ENCODE peak calls at places on chromosomes 11 and 22, in ten cellular contexts. K is hepatocyte, C is BE2C, S is adrenal gland, Y is fibroblast of the aortic adventitia, U is cardiac fibroblast, V is BJ, G is GM12865, R is fibroblast of lung, E is colonic mucosa. H is an unnamed sample.

GRCh38 chr11:128586689-128587088 is 669 bp downstream of the ETS1 start:
- DNase-seq in C (no peak), S (no peak), R (no peak), V (no peak), G (no peak), U (no peak), E (no peak), K (no peak), Y (no peak), H (no peak)

GRCh38 chr22:48943567-48944432 is 883.9 kb downstream of the BRD1 start:
- DNase-seq in U (no peak), G (no peak), K (peak; percentile 80), Y (no peak), E (peak; percentile 20), C (no peak), S (peak; percentile 8), V (no peak), R (no peak), H (no peak)

GRCh38 chr11:6656936-6657335 is 1.3 kb upstream of the DCHS1 start:
- DNase-seq in K (no peak), R (no peak), C (no peak), G (no peak), V (no peak), Y (no peak), E (no peak), U (no peak), S (no peak), H (no peak)

GRCh38 chr11:47688101-47688500 is 27.1 kb downstream of the AGBL2 start:
- DNase-seq in E (no peak), U (no peak), Y (no peak), R (no peak), G (no peak), V (no peak), S (no peak), C (no peak), K (no peak), H (no peak)

GRCh38 chr11:125312391-125312790 is 147.8 kb downstream of the PKNOX2 start:
- DNase-seq in E (no peak), R (no peak), S (no peak), V (no peak), C (no peak), U (no peak), G (no peak), K (no peak), Y (no peak), H (no peak)

GRCh38 chr11:70882716-70883085 is 369.7 kb downstream of the SHANK2 start:
- DNase-seq in S (no peak), E (no peak), C (no peak), Y (no peak), K (no peak), G (no peak), U (no peak), R (no peak), V (no peak), H (no peak)

GRCh38 chr11:68872216-68873003 is 30.7 kb upstream of the CPT1A start:
- DNase-seq in G (no peak), C (no peak), R (peak; percentile 37), Y (peak; percentile 60), V (peak; percentile 26), E (no peak), U (peak; percentile 18), S (no peak), K (no peak), H (no peak)

GRCh38 chr11:1943576-1943975 is 3.6 kb upstream of the MRPL23 start:
- DNase-seq in G (no peak), E (no peak), R (no peak), S (no peak), Y (no peak), V (no peak), C (peak; percentile 4), K (no peak), U (no peak), H (no peak)

GRCh38 chr11:126352163-126352562 is 3.3 kb upstream of the ST3GAL4 start:
- DNase-seq in V (no peak), R (no peak), U (no peak), Y (no peak), E (no peak), G (no peak), S (no peak), C (no peak), K (no peak), H (no peak)

GRCh38 chr11:77547863-77548551 is 41.7 kb upstream of the AQP11 start:
- DNase-seq in S (peak; percentile 59), G (peak; percentile 76), U (peak; percentile 81), K (peak; percentile 87), E (peak; percentile 65), Y (peak; percentile 86), C (peak; percentile 59), R (peak; percentile 60), V (no peak), H (peak; percentile 50)

GRCh38 chr22:39901519-39902146 is 749 bp downstream of the GRAP2 start:
- DNase-seq in S (no peak), K (no peak), U (no peak), Y (no peak), G (no peak), R (no peak), E (no peak), C (no peak), V (no peak), H (no peak)

GRCh38 chr11:44699497-44699896 is 27.3 kb upstream of the TSPAN18 start:
- DNase-seq in S (no peak), Y (no peak), G (no peak), U (no peak), R (no peak), E (no peak), C (no peak), K (no peak), V (no peak), H (no peak)

GRCh38 chr11:128610765-128611617 is 23.6 kb upstream of the ETS1 start:
- DNase-seq in E (no peak), U (no peak), K (no peak), S (no peak), R (no peak), Y (no peak), C (no peak), V (no peak), G (peak; percentile 96), H (no peak)

GRCh38 chr11:67436459-67437081 is 912 bp downstream of the PTPRCAP start:
- DNase-seq in U (peak; percentile 14), Y (no peak), E (no peak), V (no peak), K (no peak), G (peak; percentile 93), R (peak; percentile 12), C (peak; percentile 57), S (no peak), H (no peak)

DNA sequence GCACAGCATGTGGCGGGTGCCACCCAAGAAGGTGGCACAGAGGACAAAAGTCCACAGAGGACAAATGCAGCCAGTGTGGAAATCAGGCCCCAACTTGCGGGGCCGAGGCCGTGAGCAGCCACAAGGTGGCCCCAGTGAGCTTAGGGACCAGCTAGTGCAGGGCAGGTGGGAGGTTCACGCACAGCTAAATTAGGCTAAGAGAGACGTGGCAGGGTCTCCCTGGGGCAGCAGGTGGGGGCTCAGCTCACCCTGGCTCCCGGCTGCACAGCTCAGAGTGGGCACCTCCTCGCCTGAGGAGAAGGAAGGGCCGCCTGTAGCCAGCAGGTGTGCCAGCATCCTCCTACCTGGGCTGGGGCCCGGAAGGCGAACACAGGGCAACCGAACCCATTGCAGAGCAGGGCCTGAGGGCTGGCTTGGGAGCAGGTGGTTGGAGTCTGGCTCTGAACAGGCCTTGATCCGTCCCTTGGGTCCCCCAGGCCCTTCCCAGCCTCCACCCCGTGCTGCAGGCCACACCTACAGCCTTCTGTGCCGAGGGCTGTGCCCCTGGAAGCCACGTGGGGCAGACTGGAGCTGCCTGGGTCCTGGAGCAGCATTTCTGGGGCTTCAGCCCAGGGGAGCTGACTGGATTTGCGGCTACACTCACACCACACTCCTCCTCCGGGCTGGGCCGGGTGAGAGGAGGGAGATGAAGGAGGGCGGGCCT is 26.1 kb upstream of the CELSR1 start:
- DNase-seq in K (peak; percentile 81), Y (peak; percentile 49), C (peak; percentile 98), U (peak; percentile 66), V (no peak), G (peak; percentile 81), E (peak; percentile 92), S (peak; percentile 84), R (peak; percentile 30), H (no peak)
- H3K4me3 ChIP-seq in K (no peak overlapping the region), Y (no peak overlapping the region), C (peak overlapping the region; percentile 5), U (no peak overlapping the region), V (no peak overlapping the region), G (no peak overlapping the region), E (peak overlapping the region; percentile 8), S (no peak overlapping the region), R (no peak overlapping the region), H (no peak overlapping the region)

GRCh38 chr11:29024386-29024785 is 916.2 kb downstream of the METTL15 start:
- DNase-seq in R (peak; percentile 56), Y (no peak), V (no peak), U (no peak), S (no peak), C (no peak), G (no peak), K (no peak), E (no peak), H (no peak)

GRCh38 chr11:29018631-29019030 is 910.4 kb downstream of the METTL15 start:
- DNase-seq in Y (peak; percentile 91), U (peak; percentile 92), C (no peak), S (no peak), V (peak; percentile 57), E (no peak), G (no peak), K (no peak), R (peak; percentile 96), H (peak; percentile 74)

GRCh38 chr11:29022676-29023075 is 914.5 kb downstream of the METTL15 start:
- DNase-seq in U (no peak), C (no peak), V (no peak), K (no peak), Y (peak; percentile 22), S (no peak), G (no peak), E (no peak), R (peak; percentile 54), H (no peak)

GRCh38 chr11:29017941-29018340 is 909.8 kb downstream of the METTL15 start:
- DNase-seq in S (no peak), G (no peak), K (no peak), U (no peak), C (no peak), E (no peak), Y (no peak), V (no peak), R (no peak), H (no peak)

GRCh38 chr11:29019960-29020683 is 911.9 kb downstream of the METTL15 start:
- DNase-seq in V (no peak), U (peak; percentile 61), C (peak; percentile 16), K (peak; percentile 28), E (no peak), S (no peak), Y (peak; percentile 58), R (peak; percentile 57), G (no peak), H (no peak)
- TF ChIP-seq CTCF in V (peak; percentile 50), U (peak; percentile 68), C (peak; percentile 60), K (peak; percentile 44), E (no peak), S (no peak), Y (peak; percentile 49), R (peak; percentile 54), G (no peak), H (peak; percentile 51)

GRCh38 chr11:113193894-113194293 is 120.5 kb upstream of the TTC12 start:
- DNase-seq in U (peak; percentile 54), K (no peak), R (peak; percentile 52), Y (peak; percentile 53), S (peak; percentile 87), C (peak; percentile 71), V (no peak), E (peak; percentile 23), G (peak; percentile 3), H (no peak)
- H3K4me3 ChIP-seq in U (no peak overlapping the region), K (no peak overlapping the region), R (no peak overlapping the region), Y (no peak overlapping the region), S (no peak overlapping the region), C (no peak overlapping the region), V (no peak overlapping the region), E (no peak overlapping the region), G (no peak overlapping the region), H (no peak overlapping the region)

GRCh38 chr22:23718371-23719165 is 27.8 kb downstream of the RGL4 start:
- DNase-seq in G (no peak), V (no peak), U (no peak), K (no peak), E (peak; percentile 31), C (no peak), S (no peak), R (no peak), Y (no peak), H (no peak)
- TF ChIP-seq CTCF in G (no peak), V (no peak), U (no peak), K (no peak), E (no peak), C (no peak), S (no peak), R (no peak), Y (no peak), H (no peak)